ENCODE peak calls at places on chromosomes 16 and 17, in eight cellular contexts. L is neural progenitor cell, A is BE2C, R is mammary epithelial cell, D is GM23338, B is dorsolateral prefrontal cortex, M is thoracic aorta, Y is cardiac muscle cell. E is an unnamed sample.

GRCh38 chr17:76373481-76373825 is 11.0 kb upstream of the SPHK1 start:
- DNase-seq in R (no peak), L (peak), D (no peak), A (no peak), M (no peak), Y (no peak), B (no peak), E (no peak)

GRCh38 chr16:35146031-35146710 is 1686.8 kb downstream of the TP53TG3F start:
- DNase-seq in L (no peak), D (no peak), B (no peak), R (no peak), M (no peak), Y (no peak), A (no peak), E (no peak)

GRCh38 chr17:40026816-40027613 is 11.8 kb downstream of the CSF3 start:
- DNase-seq in B (peak), A (peak), Y (peak), M (peak), D (peak), L (peak), R (peak), E (peak)

GRCh38 chr16:78436846-78437245 is 337.4 kb downstream of the WWOX start:
- DNase-seq in M (no peak), Y (no peak), A (no peak), B (no peak), L (no peak), D (no peak), R (no peak), E (no peak)

GRCh38 chr17:63984206-63984605 is 11.5 kb upstream of the SCN4A start:
- DNase-seq in B (no peak), M (no peak), R (no peak), D (no peak), A (no peak), L (no peak), Y (peak), E (no peak)

GRCh38 chr17:6534846-6535514 is 21.4 kb downstream of the PITPNM3 start:
- DNase-seq in R (no peak), A (no peak), B (peak), L (no peak), M (no peak), Y (no peak), D (no peak), E (no peak)

GRCh38 chr16:86137359-86137758 is 238.4 kb downstream of the IRF8 start:
- DNase-seq in L (no peak), B (no peak), Y (no peak), R (no peak), M (no peak), A (no peak), D (no peak), E (no peak)

GRCh38 chr16:66442502-66443268 is 15.6 kb downstream of the BEAN1 start:
- DNase-seq in B (no peak), A (no peak), Y (no peak), M (no peak), D (no peak), R (no peak), L (no peak), E (no peak)

GRCh38 chr17:2122641-2123302 is 67.9 kb downstream of the HIC1 start:
- DNase-seq in R (peak), A (peak), Y (peak), D (peak), B (no peak), M (no peak), L (peak), E (no peak)

GRCh38 chr16:10345629-10346028 is 40.2 kb upstream of the ATF7IP2 start:
- DNase-seq in A (no peak), R (no peak), Y (no peak), L (no peak), M (no peak), B (no peak), D (no peak), E (no peak)

GRCh38 chr16:86945166-86945900 is 367.0 kb downstream of the FOXL1 start:
- DNase-seq in A (no peak), M (no peak), B (no peak), R (no peak), L (no peak), D (no peak), Y (no peak), E (no peak)

GRCh38 chr17:40099627-40100418 is 566 bp downstream of the NR1D1 start:
- DNase-seq in R (peak), M (no peak), Y (no peak), A (no peak), B (no peak), L (no peak), D (no peak), E (no peak)

GRCh38 chr16:76956801-76957200 is 234.2 kb upstream of the MON1B start:
- DNase-seq in Y (peak), R (no peak), A (no peak), L (no peak), D (no peak), M (no peak), B (no peak), E (no peak)

GRCh38 chr17:41919840-41920579 is 1.3 kb upstream of the ACLY start:
- DNase-seq in R (no peak), A (no peak), D (peak), L (no peak), M (no peak), Y (peak), B (no peak), E (no peak)

GRCh38 chr16:61676740-61677139 is 359.5 kb downstream of the CDH8 start:
- DNase-seq in A (no peak), D (no peak), Y (no peak), M (no peak), R (no peak), B (no peak), L (no peak), E (no peak)

GRCh38 chr17:731943-732787 is at the start of gene TLCD3A:
- DNase-seq in D (peak), L (peak), A (peak), R (peak), Y (peak), B (peak), M (no peak), E (peak)

GRCh38 chr17:43784628-43785101 is 4.4 kb downstream of the CFAP97D1 start:
- DNase-seq in M (no peak), R (peak), D (no peak), Y (peak), B (no peak), L (no peak), A (no peak), E (no peak)

GRCh38 chr17:309361-309888 is 43.2 kb downstream of the RPH3AL start:
- DNase-seq in R (no peak), Y (peak), L (peak), A (peak), B (no peak), M (no peak), D (peak), E (peak)

GRCh38 chr17:14693382-14693781 is 392.5 kb downstream of the HS3ST3B1 start:
- DNase-seq in B (no peak), Y (no peak), L (no peak), M (no peak), D (no peak), A (no peak), R (no peak), E (no peak)

GRCh38 chr16:83137326-83137770 is 510.6 kb downstream of the CDH13 start:
- DNase-seq in Y (peak), A (no peak), L (peak), M (no peak), B (no peak), R (peak), D (no peak), E (no peak)

GRCh38 chr17:54891176-54891821 is 9.4 kb upstream of the TOM1L1 start:
- DNase-seq in B (no peak), L (peak), Y (peak), A (peak), R (peak), M (no peak), D (peak), E (peak)

GRCh38 chr17:43545383-43545632 is 832 bp downstream of the ETV4 start:
- DNase-seq in B (no peak), M (no peak), A (no peak), D (no peak), L (no peak), R (no peak), Y (peak), E (no peak)

GRCh38 chr17:32114536-32114935 is 27.8 kb upstream of the RHOT1 start:
- DNase-seq in B (no peak), R (no peak), Y (no peak), L (no peak), D (no peak), M (no peak), A (no peak), E (no peak)

GRCh38 chr17:75832164-75832651 is 12.0 kb downstream of the UNC13D start:
- DNase-seq in D (no peak), L (no peak), B (no peak), Y (peak), M (no peak), A (no peak), R (peak), E (no peak)

GRCh38 chr17:34616148-34616547 is 36.8 kb downstream of the TMEM132E start:
- DNase-seq in Y (no peak), D (peak), R (no peak), L (peak), M (no peak), B (no peak), A (peak), E (peak)

GRCh38 chr17:80665792-80666191 is 121.2 kb downstream of the RPTOR start:
- DNase-seq in D (no peak), L (no peak), A (no peak), M (no peak), R (no peak), Y (no peak), B (no peak), E (no peak)

GRCh38 chr17:80668375-80669149 is 123.9 kb downstream of the RPTOR start:
- DNase-seq in R (no peak), L (peak), A (no peak), M (no peak), B (no peak), Y (no peak), D (no peak), E (no peak)

GRCh38 chr17:80664217-80664780 is 119.7 kb downstream of the RPTOR start:
- DNase-seq in D (no peak), L (no peak), R (no peak), M (no peak), A (no peak), B (no peak), Y (no peak), E (no peak)

GRCh38 chr17:80666867-80667266 is 122.2 kb downstream of the RPTOR start:
- DNase-seq in D (no peak), L (no peak), B (no peak), Y (no peak), R (no peak), M (no peak), A (no peak), E (no peak)

GRCh38 chr17:80667462-80668277 is 123.0 kb downstream of the RPTOR start:
- DNase-seq in M (no peak), R (no peak), L (no peak), B (no peak), Y (no peak), A (no peak), D (no peak), E (no peak)
- TF ChIP-seq CTCF in M (no peak), R (no peak), L (no peak), B (no peak), Y (no peak), A (no peak), D (no peak), E (no peak)

DNA sequence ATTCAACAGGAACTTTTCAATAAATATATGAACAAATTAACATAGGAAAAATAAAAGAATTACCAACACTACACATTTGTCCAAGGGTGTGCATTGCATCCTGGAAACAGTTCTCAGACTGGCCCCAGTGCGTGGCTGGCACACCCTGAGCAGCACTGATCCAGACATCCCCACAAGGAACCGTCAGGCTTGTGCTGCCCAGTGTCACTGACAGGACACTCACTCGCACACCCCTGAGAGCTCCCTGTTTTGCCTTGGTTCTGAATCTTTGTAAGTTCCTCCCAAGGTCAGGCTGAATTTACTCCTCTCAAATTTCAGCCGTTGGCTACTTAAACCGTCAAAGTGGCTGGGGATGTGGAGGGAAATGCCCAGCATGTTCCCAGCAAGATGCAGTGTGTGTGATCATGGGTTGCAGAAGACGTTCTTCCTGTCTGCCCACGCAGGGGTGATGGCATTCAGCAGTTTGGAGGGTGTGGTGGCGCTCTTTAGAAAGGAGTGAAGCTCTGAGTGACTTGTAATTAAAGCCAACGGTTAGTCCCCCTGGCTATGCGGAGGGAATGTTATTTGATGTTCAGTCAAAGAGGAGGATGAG is 1.7 kb downstream of the MT2A start:
- DNase-seq in R (peak), M (no peak), A (no peak), L (no peak), D (no peak), B (no peak), Y (peak), E (no peak)
- TF ChIP-seq CTCF in R (no peak), M (no peak), A (no peak), L (no peak), D (no peak), B (no peak), Y (no peak), E (no peak)

GRCh38 chr16:3837851-3838564 is 42.5 kb downstream of the CREBBP start:
- DNase-seq in D (no peak), A (no peak), M (no peak), R (no peak), B (no peak), L (no peak), Y (no peak), E (no peak)
- TF ChIP-seq CTCF in D (no peak), A (no peak), M (no peak), R (no peak), B (no peak), L (no peak), Y (no peak), E (no peak)

GRCh38 chr17:8186787-8187516 is 3.0 kb downstream of the BORCS6 start:
- DNase-seq in R (peak), L (peak), B (peak), D (peak), Y (peak), M (peak), A (peak), E (peak)
- TF ChIP-seq CTCF in R (no peak), L (no peak), B (peak), D (no peak), Y (peak), M (no peak), A (peak), E (no peak)

DNA sequence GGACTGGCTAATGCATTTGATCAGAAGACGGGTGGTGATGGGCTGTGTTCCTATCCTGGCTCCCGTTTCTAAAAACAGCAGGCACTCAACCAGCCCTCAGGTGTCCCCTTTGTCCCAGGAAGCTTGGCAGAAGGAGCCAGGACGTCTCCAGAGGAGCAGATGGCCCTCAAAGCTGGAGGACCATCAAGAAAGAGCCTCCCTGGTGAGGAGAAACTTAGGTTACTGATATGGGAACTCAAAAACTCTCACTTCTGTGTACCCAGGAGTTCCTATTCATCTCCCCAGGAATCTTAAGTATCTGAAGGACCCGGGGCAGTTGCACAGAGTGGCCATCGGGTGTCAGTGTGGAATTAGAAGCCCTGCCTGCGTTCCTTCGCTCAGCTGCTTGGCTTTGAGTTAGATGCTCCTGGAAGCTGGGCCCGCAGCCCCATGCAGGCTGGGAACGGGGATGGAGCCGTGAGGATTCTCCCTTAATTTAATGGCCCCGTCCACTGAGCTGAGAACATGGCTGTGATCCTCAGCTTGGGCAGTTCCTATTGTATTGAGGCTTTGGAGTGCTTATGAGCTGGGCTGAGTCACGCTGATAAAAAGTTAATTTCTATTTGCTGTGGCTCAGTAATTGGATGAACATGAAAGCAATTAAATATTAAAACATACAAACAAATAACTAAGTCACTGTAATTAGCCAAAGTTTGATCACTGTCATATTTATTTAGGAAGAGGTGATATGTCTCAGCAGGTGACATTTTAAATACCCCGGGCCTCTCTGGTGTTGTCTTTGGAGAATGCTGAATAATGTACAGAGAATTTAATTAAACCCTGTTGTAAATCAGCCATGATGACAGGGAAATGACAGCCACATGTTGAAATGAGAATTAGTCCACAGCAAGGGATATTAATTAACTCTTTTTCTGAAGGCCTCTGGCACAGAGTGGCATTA is 402.1 kb downstream of the SEC14L1 start:
- DNase-seq in D (peak), B (peak), L (peak), M (peak), Y (peak), R (peak), A (peak), E (peak)
- TF ChIP-seq CTCF in D (peak), B (peak), L (peak), M (peak), Y (peak), R (peak), A (peak), E (peak)

GRCh38 chr17:28416703-28417311 is 10.8 kb upstream of the SLC46A1 start:
- DNase-seq in A (peak), Y (peak), D (peak), M (no peak), R (peak), B (no peak), L (peak), E (peak)

GRCh38 chr17:28426081-28426519 is 20.1 kb upstream of the SLC46A1 start:
- DNase-seq in M (no peak), Y (peak), B (no peak), L (peak), R (no peak), A (peak), D (peak), E (peak)

GRCh38 chr17:28425206-28425605 is 19.2 kb upstream of the SLC46A1 start:
- DNase-seq in A (no peak), B (no peak), R (no peak), Y (no peak), M (no peak), D (no peak), L (no peak), E (no peak)

GRCh38 chr17:28427372-28427771 is 21.4 kb upstream of the SLC46A1 start:
- DNase-seq in R (no peak), A (no peak), M (no peak), B (no peak), L (no peak), Y (no peak), D (no peak), E (no peak)

DNA sequence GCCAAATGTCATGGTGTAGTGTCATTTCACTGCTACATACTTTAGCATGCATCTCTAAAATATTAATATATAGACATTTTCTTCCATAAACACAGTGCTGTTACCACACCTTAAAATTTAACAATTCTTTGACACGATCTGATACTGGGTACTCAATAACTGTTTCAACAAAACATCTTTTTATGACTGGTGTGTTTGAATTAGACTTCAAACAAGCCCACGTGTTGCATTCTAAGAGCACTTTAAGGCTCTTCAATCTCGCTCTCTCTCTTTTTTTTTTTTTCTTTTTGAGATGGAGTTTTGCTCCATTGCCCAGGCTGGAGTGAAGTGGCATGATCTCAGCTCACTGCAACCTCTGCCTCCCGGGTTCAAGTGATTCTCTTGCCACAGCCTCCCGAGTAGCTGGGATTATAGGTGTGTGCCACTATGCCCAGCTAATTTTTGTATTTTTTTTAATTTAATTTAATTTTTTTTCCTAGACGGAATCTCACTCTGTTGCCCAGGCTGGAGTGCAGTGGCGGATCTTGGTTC is 15.8 kb upstream of the SLC46A1 start:
- DNase-seq in B (no peak), Y (no peak), L (no peak), D (no peak), M (no peak), A (no peak), R (no peak), E (no peak)
- TF ChIP-seq CTCF in B (no peak), Y (no peak), L (no peak), D (no peak), M (no peak), A (no peak), R (no peak), E (no peak)

GRCh38 chr16:46975165-46975564 is 1.7 kb upstream of the DNAJA2 start:
- DNase-seq in B (no peak), M (no peak), L (no peak), D (no peak), Y (no peak), R (no peak), A (no peak), E (no peak)

GRCh38 chr16:46973457-46974324 is at the start of gene DNAJA2:
- DNase-seq in R (peak), M (peak), D (peak), B (peak), A (peak), Y (peak), L (peak), E (peak)

GRCh38 chr16:46972971-46973456 is 460 bp downstream of the DNAJA2 start:
- DNase-seq in B (peak), Y (peak), D (peak), L (peak), R (peak), A (peak), M (no peak), E (peak)

GRCh38 chr16:46975908-46976470 is 2.5 kb upstream of the DNAJA2 start:
- DNase-seq in A (no peak), Y (no peak), B (no peak), D (no peak), M (no peak), L (no peak), R (no peak), E (no peak)

GRCh38 chr16:46974352-46974751 is 878 bp upstream of the DNAJA2 start:
- DNase-seq in M (no peak), Y (peak), R (no peak), D (peak), A (peak), B (no peak), L (peak), E (no peak)
- TF ChIP-seq CTCF in M (no peak), Y (no peak), R (peak), D (no peak), A (no peak), B (no peak), L (no peak), E (no peak)

GRCh38 chr17:50079334-50080095 is 15.6 kb upstream of the PDK2 start:
- DNase-seq in Y (no peak), B (no peak), A (peak), L (peak), M (no peak), R (peak), D (peak), E (peak)
- TF ChIP-seq CTCF in Y (peak), B (no peak), A (peak), L (peak), M (peak), R (peak), D (peak), E (no peak)

GRCh38 chr17:47956818-47957590 is 679 bp downstream of the PRR15L start:
- DNase-seq in B (no peak), L (no peak), Y (no peak), D (no peak), R (no peak), M (no peak), A (no peak), E (no peak)
- TF ChIP-seq CTCF in B (no peak), L (no peak), Y (no peak), D (no peak), R (no peak), M (no peak), A (no peak), E (no peak)

GRCh38 chr17:21039839-21040575 is 2.8 kb downstream of the USP22 start:
- DNase-seq in B (no peak), R (peak), A (no peak), D (peak), L (peak), M (no peak), Y (peak), E (no peak)
- TF ChIP-seq CTCF in B (peak), R (peak), A (peak), D (peak), L (peak), M (peak), Y (peak), E (no peak)